ENCODE peak calls at places on chromosomes 2 and 18, in eight cellular contexts. C is right cardiac atrium, Z is fibroblast of gingiva, P is HS-27A, B is astrocyte of the hippocampus, L is Kasumi-1, R is adrenal gland, Q is HT1080. M is an unnamed sample.

GRCh38 chr18:80034852-80035406 is 695 bp downstream of the RBFA start:
- DNase-seq in Q (no peak), Z (no peak), R (no peak), P (no peak), L (no peak), C (no peak), B (peak), M (no peak)

GRCh38 chr18:6406075-6406909 is 8.4 kb downstream of the L3MBTL4 start:
- DNase-seq in P (no peak), R (peak), L (no peak), B (peak), Z (no peak), C (no peak), Q (peak), M (no peak)

GRCh38 chr2:203951366-203951902 is 14.9 kb downstream of the ICOS start:
- DNase-seq in R (no peak), L (no peak), B (peak), C (no peak), Q (no peak), Z (no peak), P (no peak), M (no peak)

GRCh38 chr2:60552096-60552850 is 1.2 kb downstream of the BCL11A start:
- DNase-seq in Z (no peak), B (peak), C (peak), P (no peak), Q (no peak), L (no peak), R (peak), M (no peak)

GRCh38 chr2:172888704-172889103 is 153.1 kb downstream of the RAPGEF4 start:
- DNase-seq in R (no peak), Q (no peak), C (no peak), P (no peak), Z (no peak), L (no peak), B (no peak), M (no peak)

GRCh38 chr18:57027190-57027708 is 119.6 kb upstream of the BOD1L2 start:
- DNase-seq in R (no peak), Q (no peak), L (no peak), C (no peak), Z (no peak), B (no peak), P (no peak), M (no peak)

GRCh38 chr2:187615364-187615763 is 61.1 kb upstream of the TFPI start:
- DNase-seq in C (no peak), Q (no peak), Z (peak), L (no peak), B (peak), P (no peak), R (no peak), M (no peak)

GRCh38 chr2:3179208-3179607 is 198.4 kb downstream of the EIPR1 start:
- DNase-seq in Z (no peak), R (no peak), L (no peak), P (no peak), B (no peak), Q (no peak), C (no peak), M (no peak)

GRCh38 chr2:217434183-217434620 is 568.6 kb downstream of the TNS1 start:
- DNase-seq in R (peak), P (peak), Z (peak), C (peak), L (peak), B (peak), Q (peak), M (peak)

GRCh38 chr2:230849633-230850357 is 14.9 kb upstream of the ITM2C start:
- DNase-seq in Q (no peak), L (no peak), B (no peak), P (no peak), R (peak), Z (no peak), C (peak), M (peak)

GRCh38 chr2:194104687-194105086 is 1552.3 kb upstream of the SLC39A10 start:
- DNase-seq in C (no peak), P (no peak), Q (no peak), B (no peak), R (no peak), L (peak), Z (no peak), M (no peak)

GRCh38 chr18:617970-618504 is 21.2 kb downstream of the CLUL1 start:
- DNase-seq in L (no peak), B (no peak), P (no peak), Q (no peak), C (no peak), Z (no peak), R (no peak), M (no peak)

GRCh38 chr2:174771631-174772491 is 7.6 kb upstream of the CHRNA1 start:
- DNase-seq in L (peak), R (peak), Q (peak), B (peak), C (peak), Z (peak), P (no peak), M (peak)

GRCh38 chr2:27959496-27959895 is 69.0 kb downstream of the BABAM2 start:
- DNase-seq in L (peak), C (peak), Z (peak), P (no peak), B (peak), R (peak), Q (peak), M (peak)

GRCh38 chr18:12092398-12093229 is 1.0 kb upstream of the ANKRD62 start:
- DNase-seq in B (no peak), C (no peak), R (no peak), P (no peak), Z (no peak), L (peak), Q (peak), M (peak)

GRCh38 chr18:12420831-12421421 is 13.2 kb downstream of the PRELID3A start:
- DNase-seq in Z (no peak), Q (no peak), R (no peak), B (peak), L (peak), P (no peak), C (no peak), M (no peak)

M was measured in transverse colon.